ENCODE peak calls at places on chromosomes 3 and 15, in six cellular contexts. One of them, this sample, is unnamed.

GRCh38 chr15:37098468-37099320 is 1.7 kb downstream of the MEIS2 start:
- DNase-seq in RWPE1: peak
- DNase-seq in colonic mucosa: no peak
- DNase-seq in transverse colon: no peak
- DNase-seq in kidney: peak
- DNase-seq in testis: peak
- DNase-seq in this sample: no peak

GRCh38 chr3:102473648-102474047 is 38.8 kb downstream of the ZPLD1 start:
- DNase-seq in colonic mucosa: no peak
- DNase-seq in RWPE1: no peak
- DNase-seq in kidney: no peak
- DNase-seq in testis: no peak
- DNase-seq in transverse colon: no peak
- DNase-seq in this sample: no peak

GRCh38 chr3:71129611-71130515 is 453.7 kb downstream of the FOXP1 start:
- DNase-seq in RWPE1: no peak
- DNase-seq in kidney: no peak
- DNase-seq in transverse colon: no peak
- DNase-seq in testis: peak
- DNase-seq in colonic mucosa: no peak
- DNase-seq in this sample: no peak

GRCh38 chr3:183085634-183086390 is 13.5 kb downstream of the MCCC1 start:
- DNase-seq in testis: peak
- DNase-seq in RWPE1: no peak
- DNase-seq in kidney: no peak
- DNase-seq in transverse colon: no peak
- DNase-seq in colonic mucosa: peak
- DNase-seq in this sample: no peak

GRCh38 chr3:127410137-127410488 is 122.3 kb upstream of the PRR20G start:
- DNase-seq in kidney: no peak
- DNase-seq in RWPE1: no peak
- DNase-seq in transverse colon: no peak
- DNase-seq in testis: no peak
- DNase-seq in colonic mucosa: peak
- DNase-seq in this sample: no peak

GRCh38 chr3:101778385-101779046 is 495 bp upstream of the NXPE3 start:
- DNase-seq in testis: no peak
- DNase-seq in RWPE1: no peak
- DNase-seq in transverse colon: no peak
- DNase-seq in colonic mucosa: no peak
- DNase-seq in kidney: no peak
- DNase-seq in this sample: no peak

GRCh38 chr3:172323894-172324590 is 124.2 kb downstream of the GHSR start:
- DNase-seq in RWPE1: no peak
- DNase-seq in transverse colon: no peak
- DNase-seq in kidney: no peak
- DNase-seq in testis: no peak
- DNase-seq in colonic mucosa: no peak
- DNase-seq in this sample: no peak

GRCh38 chr3:66372681-66373350 is 128.0 kb downstream of the LRIG1 start:
- DNase-seq in RWPE1: no peak
- DNase-seq in testis: no peak
- DNase-seq in kidney: no peak
- DNase-seq in transverse colon: peak
- DNase-seq in colonic mucosa: peak
- DNase-seq in this sample: no peak

GRCh38 chr3:141929341-141929995 is 53.0 kb downstream of the ATP1B3 start:
- DNase-seq in testis: no peak
- DNase-seq in kidney: no peak
- DNase-seq in transverse colon: no peak
- DNase-seq in RWPE1: no peak
- DNase-seq in colonic mucosa: peak
- DNase-seq in this sample: no peak

GRCh38 chr3:31409866-31410265 is 122.9 kb upstream of the STT3B start:
- DNase-seq in kidney: no peak
- DNase-seq in colonic mucosa: no peak
- DNase-seq in RWPE1: no peak
- DNase-seq in testis: no peak
- DNase-seq in transverse colon: no peak
- DNase-seq in this sample: no peak

GRCh38 chr15:44314512-44314911 is 26.0 kb downstream of the GOLM2 start:
- DNase-seq in testis: no peak
- DNase-seq in colonic mucosa: no peak
- DNase-seq in transverse colon: no peak
- DNase-seq in kidney: no peak
- DNase-seq in RWPE1: no peak
- DNase-seq in this sample: no peak

GRCh38 chr3:129039271-129040038 is 21.1 kb upstream of the GP9 start:
- DNase-seq in colonic mucosa: peak
- DNase-seq in testis: no peak
- DNase-seq in kidney: peak
- DNase-seq in transverse colon: peak
- DNase-seq in RWPE1: no peak
- DNase-seq in this sample: no peak

GRCh38 chr15:92159906-92160841 is 233.5 kb upstream of the ST8SIA2 start:
- DNase-seq in kidney: no peak
- DNase-seq in RWPE1: no peak
- DNase-seq in colonic mucosa: no peak
- DNase-seq in testis: no peak
- DNase-seq in transverse colon: no peak
- DNase-seq in this sample: no peak

GRCh38 chr15:79179597-79179996 is 89.0 kb upstream of the RASGRF1 start:
- DNase-seq in kidney: no peak
- DNase-seq in colonic mucosa: no peak
- DNase-seq in transverse colon: no peak
- DNase-seq in RWPE1: no peak
- DNase-seq in testis: no peak
- DNase-seq in this sample: no peak

GRCh38 chr3:37377670-37378069 is 203.3 kb upstream of the LRRFIP2 start:
- DNase-seq in RWPE1: no peak
- DNase-seq in transverse colon: no peak
- DNase-seq in kidney: no peak
- DNase-seq in colonic mucosa: no peak
- DNase-seq in testis: no peak
- DNase-seq in this sample: no peak

GRCh38 chr3:194871864-194872668 is 186.4 kb downstream of the FAM43A start:
- DNase-seq in RWPE1: peak
- DNase-seq in transverse colon: peak
- DNase-seq in kidney: no peak
- DNase-seq in testis: peak
- DNase-seq in colonic mucosa: peak
- DNase-seq in this sample: no peak

GRCh38 chr3:14431556-14431927 is 29.1 kb downstream of the SLC6A6 start:
- DNase-seq in testis: no peak
- DNase-seq in transverse colon: peak
- DNase-seq in RWPE1: no peak
- DNase-seq in colonic mucosa: no peak
- DNase-seq in kidney: no peak
- DNase-seq in this sample: no peak

GRCh38 chr15:26767169-26767670 is 5.6 kb downstream of the GABRB3 start:
- DNase-seq in transverse colon: no peak
- DNase-seq in kidney: no peak
- DNase-seq in colonic mucosa: no peak
- DNase-seq in RWPE1: no peak
- DNase-seq in testis: no peak
- DNase-seq in this sample: no peak

GRCh38 chr3:123419850-123420292 is 29.0 kb downstream of the ADCY5 start:
- DNase-seq in RWPE1: no peak
- DNase-seq in colonic mucosa: no peak
- DNase-seq in transverse colon: no peak
- DNase-seq in kidney: no peak
- DNase-seq in testis: peak
- DNase-seq in this sample: no peak

GRCh38 chr15:36961956-36962355 is 138.4 kb downstream of the MEIS2 start:
- DNase-seq in kidney: no peak
- DNase-seq in transverse colon: no peak
- DNase-seq in testis: no peak
- DNase-seq in colonic mucosa: no peak
- DNase-seq in RWPE1: no peak
- DNase-seq in this sample: no peak

GRCh38 chr3:187669675-187670504 is at the start of gene SST:
- DNase-seq in transverse colon: peak
- DNase-seq in colonic mucosa: no peak
- DNase-seq in kidney: peak
- DNase-seq in testis: peak
- DNase-seq in RWPE1: peak
- DNase-seq in this sample: no peak

GRCh38 chr3:63954182-63954581 is 42.0 kb upstream of the SCAANT1 start:
- DNase-seq in colonic mucosa: no peak
- DNase-seq in testis: no peak
- DNase-seq in RWPE1: peak
- DNase-seq in kidney: no peak
- DNase-seq in transverse colon: no peak
- DNase-seq in this sample: no peak

GRCh38 chr3:142225885-142226215 is 465 bp upstream of the GK5 start:
- DNase-seq in RWPE1: no peak
- DNase-seq in transverse colon: no peak
- DNase-seq in colonic mucosa: no peak
- DNase-seq in testis: no peak
- DNase-seq in kidney: no peak
- DNase-seq in this sample: no peak

GRCh38 chr15:84725001-84725491 is 9.1 kb upstream of the SEC11A start:
- DNase-seq in RWPE1: no peak
- DNase-seq in transverse colon: no peak
- DNase-seq in testis: peak
- DNase-seq in colonic mucosa: no peak
- DNase-seq in kidney: no peak
- DNase-seq in this sample: no peak

GRCh38 chr3:108153451-108153981 is 62.7 kb upstream of the CD47 start:
- DNase-seq in transverse colon: peak
- DNase-seq in colonic mucosa: peak
- DNase-seq in testis: peak
- DNase-seq in RWPE1: peak
- DNase-seq in kidney: no peak
- DNase-seq in this sample: no peak

GRCh38 chr15:60128710-60129109 is 124.6 kb downstream of the FOXB1 start:
- DNase-seq in transverse colon: no peak
- DNase-seq in RWPE1: no peak
- DNase-seq in kidney: no peak
- DNase-seq in testis: no peak
- DNase-seq in colonic mucosa: no peak
- DNase-seq in this sample: no peak

DNA sequence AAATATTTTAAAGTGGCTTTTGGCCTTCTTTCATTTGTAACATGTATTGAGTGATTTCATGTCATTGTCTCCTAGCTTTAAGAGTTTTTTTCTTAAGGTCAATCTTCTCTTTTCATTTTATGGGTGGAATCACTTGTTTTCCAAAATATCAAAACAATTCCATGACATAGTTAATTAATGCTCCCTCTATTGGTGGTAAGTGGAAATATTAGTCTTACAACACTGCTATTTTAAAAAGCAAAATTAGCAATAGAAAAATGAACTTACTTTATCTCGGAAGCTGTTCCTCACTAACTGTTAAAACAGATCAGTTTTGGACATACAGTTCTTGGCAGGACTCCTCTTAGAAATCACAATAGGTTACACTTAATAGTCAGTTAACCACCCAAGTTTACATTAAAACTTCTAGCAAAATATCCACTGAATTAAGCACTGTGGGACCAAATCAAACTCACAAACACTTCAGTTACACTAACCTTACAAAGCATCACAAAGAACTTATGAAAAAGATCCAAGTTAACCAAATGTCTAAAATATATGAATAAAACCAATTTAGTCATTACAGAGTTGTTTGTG is 42.4 kb downstream of the TIGIT start:
- DNase-seq in colonic mucosa: no peak
- DNase-seq in testis: no peak
- DNase-seq in RWPE1: no peak
- DNase-seq in kidney: no peak
- DNase-seq in transverse colon: no peak
- DNase-seq in this sample: no peak
- TF ChIP-seq CTCF in colonic mucosa: peak
- TF ChIP-seq CTCF in testis: peak
- TF ChIP-seq CTCF in RWPE1: peak
- TF ChIP-seq CTCF in kidney: peak
- TF ChIP-seq CTCF in transverse colon: no peak
- TF ChIP-seq CTCF in this sample: peak

DNA sequence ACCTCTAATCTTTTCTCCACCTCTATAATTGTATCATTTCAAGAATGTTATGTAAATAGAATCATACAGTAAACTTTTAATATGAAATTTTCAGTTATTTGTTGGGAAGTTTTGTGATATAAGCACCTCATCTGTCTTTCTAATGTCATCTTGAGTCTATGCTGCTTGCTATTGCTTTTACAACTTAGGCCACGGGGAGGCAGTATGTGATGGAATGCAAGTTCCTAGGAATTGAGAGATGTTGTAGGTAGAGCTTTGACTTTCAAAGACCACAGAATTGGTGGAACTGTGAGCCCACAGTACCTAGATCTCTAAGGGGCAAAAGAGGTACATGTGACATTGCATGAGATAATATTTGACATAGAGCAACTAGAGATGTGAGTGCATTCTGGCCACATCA is 328.3 kb downstream of the MFSD1 start:
- DNase-seq in transverse colon: peak
- DNase-seq in kidney: no peak
- DNase-seq in colonic mucosa: peak
- DNase-seq in RWPE1: no peak
- DNase-seq in testis: peak
- DNase-seq in this sample: no peak
- TF ChIP-seq CTCF in transverse colon: peak
- TF ChIP-seq CTCF in kidney: no peak
- TF ChIP-seq CTCF in colonic mucosa: peak
- TF ChIP-seq CTCF in RWPE1: no peak
- TF ChIP-seq CTCF in testis: peak
- TF ChIP-seq CTCF in this sample: peak

DNA sequence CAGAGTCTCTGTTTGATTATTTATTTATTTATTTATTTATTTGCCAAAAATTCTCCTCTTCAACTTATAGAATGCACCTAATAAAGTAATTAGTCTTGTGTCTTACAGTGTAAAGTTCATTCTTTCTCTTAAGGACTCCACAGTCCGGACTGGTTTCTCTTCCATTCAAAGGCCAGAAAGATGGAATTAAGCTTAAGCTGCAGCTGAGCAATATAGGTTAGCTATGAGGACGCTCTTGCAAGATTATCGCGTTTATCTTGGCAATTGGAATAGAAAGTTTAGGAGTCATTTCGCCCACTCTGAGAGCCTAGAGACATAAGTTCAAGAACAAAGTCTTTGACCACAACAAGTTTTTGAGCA is 15.0 kb downstream of the TAGLN3 start:
- DNase-seq in transverse colon: no peak
- DNase-seq in RWPE1: no peak
- DNase-seq in colonic mucosa: no peak
- DNase-seq in kidney: no peak
- DNase-seq in testis: no peak
- DNase-seq in this sample: no peak
- TF ChIP-seq CTCF in transverse colon: no peak
- TF ChIP-seq CTCF in RWPE1: no peak
- TF ChIP-seq CTCF in colonic mucosa: no peak
- TF ChIP-seq CTCF in kidney: no peak
- TF ChIP-seq CTCF in testis: no peak
- TF ChIP-seq CTCF in this sample: no peak

DNA sequence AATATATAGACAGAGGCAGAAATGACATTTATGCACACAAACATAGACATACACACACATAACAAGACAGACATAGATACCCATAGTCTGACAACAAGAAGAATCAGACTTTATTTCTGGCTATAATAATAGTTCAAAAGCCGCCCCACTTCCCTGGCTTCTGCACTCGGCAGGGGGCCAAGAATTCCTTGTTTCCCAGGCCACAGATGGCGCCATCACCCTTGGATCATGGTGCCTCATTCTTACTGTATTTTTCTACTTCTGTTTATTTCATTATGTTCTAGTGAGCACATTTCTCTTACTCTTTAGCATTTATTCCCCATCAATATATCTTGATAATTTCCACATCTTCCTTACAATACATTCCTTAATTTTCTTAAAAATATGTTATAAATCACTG is 387.5 kb downstream of the NLGN1 start:
- DNase-seq in kidney: no peak
- DNase-seq in RWPE1: no peak
- DNase-seq in colonic mucosa: no peak
- DNase-seq in transverse colon: no peak
- DNase-seq in testis: no peak
- DNase-seq in this sample: no peak
- TF ChIP-seq CTCF in kidney: no peak
- TF ChIP-seq CTCF in RWPE1: no peak
- TF ChIP-seq CTCF in colonic mucosa: no peak
- TF ChIP-seq CTCF in transverse colon: no peak
- TF ChIP-seq CTCF in testis: no peak
- TF ChIP-seq CTCF in this sample: peak